ENCODE peak calls at places on chromosomes 2 and 18, in nine cellular contexts. D, C, X, I, R, Y, V, F and W are unnamed samples.

GRCh38 chr2:23592898-23593297 is 207.9 kb downstream of the KLHL29 start:
- DNase-seq in D (no peak), X (no peak), V (no peak), I (no peak), R (no peak), F (no peak), Y (no peak), C (no peak), W (no peak)

GRCh38 chr2:226561962-226562361 is 237.7 kb downstream of the IRS1 start:
- DNase-seq in D (no peak), I (no peak), F (no peak), C (no peak), X (no peak), Y (no peak), R (no peak), V (peak; percentile 21), W (no peak)

GRCh38 chr2:62460175-62460574 is 45.8 kb downstream of the TMEM17 start:
- DNase-seq in I (no peak), Y (no peak), X (no peak), R (no peak), F (no peak), V (no peak), C (no peak), D (no peak), W (no peak)

GRCh38 chr18:3281456-3282400 is 19.8 kb downstream of the MYL12B start:
- DNase-seq in F (peak; percentile 89), D (no peak), Y (no peak), C (peak; percentile 77), R (no peak), I (no peak), V (peak; percentile 67), X (no peak), W (peak; percentile 30)

GRCh38 chr2:240560480-240561324 is 545 bp downstream of the DUSP28 start:
- DNase-seq in I (peak; percentile 100), D (peak; percentile 99), V (peak; percentile 97), Y (peak; percentile 99), X (peak; percentile 100), C (peak; percentile 97), R (peak; percentile 99), F (peak; percentile 97), W (peak; percentile 97)

GRCh38 chr2:204005940-204006721 is 69.6 kb downstream of the ICOS start:
- DNase-seq in F (no peak), I (no peak), C (peak; percentile 59), X (no peak), Y (no peak), V (no peak), R (no peak), D (no peak), W (no peak)

GRCh38 chr2:210577263-210578071 is 21.1 kb downstream of the CPS1 start:
- DNase-seq in D (no peak), I (no peak), C (peak; percentile 43), F (peak; percentile 61), X (no peak), Y (no peak), R (no peak), V (peak; percentile 56), W (peak; percentile 21)

GRCh38 chr2:139099721-139100120 is 319.5 kb upstream of the NXPH2 start:
- DNase-seq in F (no peak), D (no peak), R (no peak), X (no peak), I (no peak), Y (no peak), V (no peak), C (no peak), W (no peak)

GRCh38 chr2:230716588-230716987 is 3.9 kb downstream of the CAB39 start:
- DNase-seq in Y (no peak), D (no peak), I (no peak), R (no peak), F (no peak), V (no peak), X (no peak), C (no peak), W (no peak)

GRCh38 chr18:1585881-1586488 is 681.3 kb downstream of the ADCYAP1 start:
- DNase-seq in Y (no peak), C (peak; percentile 15), I (no peak), F (peak; percentile 39), X (no peak), D (no peak), R (no peak), V (peak; percentile 20), W (peak; percentile 3)

GRCh38 chr2:240127911-240128607 is 8.0 kb downstream of the COPS9 start:
- DNase-seq in R (no peak), X (no peak), Y (no peak), I (no peak), F (no peak), V (no peak), C (no peak), D (no peak), W (no peak)